ENCODE peak calls at places on chromosomes 2 and 18, in nine cellular contexts. One of them, this sample, is unnamed.

GRCh38 chr18:23066060-23066459 is 69.2 kb upstream of the CABLES1 start:
- DNase-seq in activated CD4-positive, alpha-beta T cell treated with anti-CD3 and anti-CD28 coated beads, Interleukin-2, amount 50 U/mL, for 24 hours: no peak
- DNase-seq in astrocyte: no peak
- DNase-seq in T-cell: no peak
- DNase-seq in AG20443: peak; percentile 23
- DNase-seq in HL-60: no peak
- DNase-seq in fibroblast of the aortic adventitia: no peak
- DNase-seq in T-helper 1 cell: no peak
- DNase-seq in activated T-helper 1 cell treated with Interleukin-2 at 50 U/mL for 16 hours: no peak
- DNase-seq in this sample: no peak

GRCh38 chr2:224059178-224059577 is 20.1 kb upstream of the SERPINE2 start:
- DNase-seq in astrocyte: no peak
- DNase-seq in T-helper 1 cell: no peak
- DNase-seq in T-cell: no peak
- DNase-seq in fibroblast of the aortic adventitia: no peak
- DNase-seq in AG20443: no peak
- DNase-seq in activated T-helper 1 cell treated with Interleukin-2 at 50 U/mL for 16 hours: no peak
- DNase-seq in HL-60: no peak
- DNase-seq in activated CD4-positive, alpha-beta T cell treated with anti-CD3 and anti-CD28 coated beads, Interleukin-2, amount 50 U/mL, for 24 hours: no peak
- DNase-seq in this sample: no peak

GRCh38 chr2:65071499-65072180 is 15.4 kb downstream of the CEP68 start:
- DNase-seq in AG20443: peak; percentile 40
- DNase-seq in T-cell: no peak
- DNase-seq in astrocyte: no peak
- DNase-seq in HL-60: no peak
- DNase-seq in fibroblast of the aortic adventitia: no peak
- DNase-seq in T-helper 1 cell: no peak
- DNase-seq in activated T-helper 1 cell treated with Interleukin-2 at 50 U/mL for 16 hours: no peak
- DNase-seq in activated CD4-positive, alpha-beta T cell treated with anti-CD3 and anti-CD28 coated beads, Interleukin-2, amount 50 U/mL, for 24 hours: no peak
- DNase-seq in this sample: no peak

GRCh38 chr2:43426305-43427031 is 169.4 kb downstream of the THADA start:
- DNase-seq in activated T-helper 1 cell treated with Interleukin-2 at 50 U/mL for 16 hours: peak; percentile 37
- DNase-seq in astrocyte: peak; percentile 99
- DNase-seq in fibroblast of the aortic adventitia: peak; percentile 99
- DNase-seq in HL-60: peak; percentile 53
- DNase-seq in T-helper 1 cell: peak; percentile 97
- DNase-seq in T-cell: peak; percentile 42
- DNase-seq in AG20443: peak; percentile 91
- DNase-seq in activated CD4-positive, alpha-beta T cell treated with anti-CD3 and anti-CD28 coated beads, Interleukin-2, amount 50 U/mL, for 24 hours: peak; percentile 16
- DNase-seq in this sample: peak; percentile 32

GRCh38 chr2:41907716-41908328 is 140.0 kb upstream of the PKDCC start:
- DNase-seq in AG20443: no peak
- DNase-seq in activated T-helper 1 cell treated with Interleukin-2 at 50 U/mL for 16 hours: no peak
- DNase-seq in T-cell: no peak
- DNase-seq in astrocyte: no peak
- DNase-seq in fibroblast of the aortic adventitia: no peak
- DNase-seq in HL-60: no peak
- DNase-seq in activated CD4-positive, alpha-beta T cell treated with anti-CD3 and anti-CD28 coated beads, Interleukin-2, amount 50 U/mL, for 24 hours: no peak
- DNase-seq in T-helper 1 cell: no peak
- DNase-seq in this sample: no peak

GRCh38 chr2:28342081-28342967 is 50.3 kb upstream of the FOSL2 start:
- DNase-seq in fibroblast of the aortic adventitia: peak; percentile 92
- DNase-seq in T-helper 1 cell: no peak
- DNase-seq in astrocyte: peak; percentile 89
- DNase-seq in AG20443: peak; percentile 64
- DNase-seq in activated T-helper 1 cell treated with Interleukin-2 at 50 U/mL for 16 hours: no peak
- DNase-seq in activated CD4-positive, alpha-beta T cell treated with anti-CD3 and anti-CD28 coated beads, Interleukin-2, amount 50 U/mL, for 24 hours: no peak
- DNase-seq in HL-60: no peak
- DNase-seq in T-cell: no peak
- DNase-seq in this sample: no peak

GRCh38 chr2:42238644-42239288 is 69.6 kb downstream of the EML4 start:
- DNase-seq in astrocyte: no peak
- DNase-seq in activated T-helper 1 cell treated with Interleukin-2 at 50 U/mL for 16 hours: peak; percentile 14
- DNase-seq in T-helper 1 cell: peak; percentile 50
- DNase-seq in activated CD4-positive, alpha-beta T cell treated with anti-CD3 and anti-CD28 coated beads, Interleukin-2, amount 50 U/mL, for 24 hours: no peak
- DNase-seq in HL-60: peak; percentile 34
- DNase-seq in AG20443: no peak
- DNase-seq in fibroblast of the aortic adventitia: peak; percentile 16
- DNase-seq in T-cell: peak; percentile 27
- DNase-seq in this sample: no peak

GRCh38 chr2:24104906-24105305 is 18.2 kb downstream of the PFN4 start:
- DNase-seq in AG20443: no peak
- DNase-seq in T-cell: no peak
- DNase-seq in activated T-helper 1 cell treated with Interleukin-2 at 50 U/mL for 16 hours: no peak
- DNase-seq in T-helper 1 cell: no peak
- DNase-seq in astrocyte: no peak
- DNase-seq in HL-60: no peak
- DNase-seq in fibroblast of the aortic adventitia: no peak
- DNase-seq in activated CD4-positive, alpha-beta T cell treated with anti-CD3 and anti-CD28 coated beads, Interleukin-2, amount 50 U/mL, for 24 hours: no peak
- DNase-seq in this sample: no peak

GRCh38 chr2:127048969-127049897 is 57.7 kb downstream of the BIN1 start:
- DNase-seq in T-cell: no peak
- DNase-seq in AG20443: no peak
- DNase-seq in T-helper 1 cell: no peak
- DNase-seq in astrocyte: no peak
- DNase-seq in fibroblast of the aortic adventitia: no peak
- DNase-seq in activated CD4-positive, alpha-beta T cell treated with anti-CD3 and anti-CD28 coated beads, Interleukin-2, amount 50 U/mL, for 24 hours: no peak
- DNase-seq in HL-60: no peak
- DNase-seq in activated T-helper 1 cell treated with Interleukin-2 at 50 U/mL for 16 hours: no peak
- DNase-seq in this sample: no peak

GRCh38 chr2:67782443-67782842 is 280.4 kb downstream of the C1D start:
- DNase-seq in astrocyte: peak; percentile 40
- DNase-seq in T-helper 1 cell: no peak
- DNase-seq in activated T-helper 1 cell treated with Interleukin-2 at 50 U/mL for 16 hours: no peak
- DNase-seq in HL-60: no peak
- DNase-seq in T-cell: no peak
- DNase-seq in AG20443: peak; percentile 33
- DNase-seq in fibroblast of the aortic adventitia: peak; percentile 35
- DNase-seq in activated CD4-positive, alpha-beta T cell treated with anti-CD3 and anti-CD28 coated beads, Interleukin-2, amount 50 U/mL, for 24 hours: no peak
- DNase-seq in this sample: no peak

GRCh38 chr2:112959109-112959591 is 18.7 kb upstream of the IL36G start:
- DNase-seq in T-helper 1 cell: no peak
- DNase-seq in T-cell: no peak
- DNase-seq in AG20443: no peak
- DNase-seq in activated CD4-positive, alpha-beta T cell treated with anti-CD3 and anti-CD28 coated beads, Interleukin-2, amount 50 U/mL, for 24 hours: no peak
- DNase-seq in HL-60: peak; percentile 13
- DNase-seq in astrocyte: no peak
- DNase-seq in activated T-helper 1 cell treated with Interleukin-2 at 50 U/mL for 16 hours: no peak
- DNase-seq in fibroblast of the aortic adventitia: peak; percentile 5
- DNase-seq in this sample: no peak

GRCh38 chr2:207167129-207167923 is 1.6 kb upstream of the KLF7 start:
- DNase-seq in AG20443: peak; percentile 40
- DNase-seq in activated CD4-positive, alpha-beta T cell treated with anti-CD3 and anti-CD28 coated beads, Interleukin-2, amount 50 U/mL, for 24 hours: no peak
- DNase-seq in T-cell: no peak
- DNase-seq in astrocyte: peak; percentile 82
- DNase-seq in activated T-helper 1 cell treated with Interleukin-2 at 50 U/mL for 16 hours: no peak
- DNase-seq in T-helper 1 cell: no peak
- DNase-seq in HL-60: peak; percentile 95
- DNase-seq in fibroblast of the aortic adventitia: peak; percentile 73
- DNase-seq in this sample: no peak

This sample was measured in effector CD4-positive, alpha-beta T cell.